ENCODE peak calls at places on chromosomes 2 and 18, in six cellular contexts. Z is neuronal stem cell, O is sigmoid colon, V is neural progenitor cell, K is IMR-90, P is A549. Q is an unnamed sample.

GRCh38 chr2:216370961-216371633 is 1.2 kb downstream of the MARCHF4 start:
- DNase-seq in P (no peak), K (no peak), O (no peak), Z (no peak), V (peak; percentile 70), Q (no peak)

GRCh38 chr2:235931676-235932075 is 236.5 kb downstream of the GBX2 start:
- DNase-seq in K (no peak), P (no peak), O (no peak), Z (no peak), V (no peak), Q (no peak)

GRCh38 chr2:201984800-201985525 is 48.7 kb upstream of the FZD7 start:
- DNase-seq in O (peak; percentile 68), P (no peak), Z (no peak), V (no peak), K (no peak), Q (no peak)

GRCh38 chr2:58798787-58799186 is 557.7 kb upstream of the FANCL start:
- DNase-seq in K (no peak), V (no peak), P (no peak), O (no peak), Z (no peak), Q (no peak)

GRCh38 chr2:186695081-186695756 is 1.4 kb downstream of the FAM171B start:
- DNase-seq in V (no peak), K (peak; percentile 76), P (no peak), Z (no peak), O (no peak), Q (no peak)

GRCh38 chr2:33108483-33109443 is 162.0 kb downstream of the LTBP1 start:
- DNase-seq in V (peak; percentile 10), P (peak; percentile 38), Z (no peak), K (peak; percentile 90), O (no peak), Q (no peak)

GRCh38 chr2:180573951-180574350 is 406.5 kb upstream of the UBE2E3 start:
- DNase-seq in Z (no peak), K (peak; percentile 37), P (peak; percentile 30), O (no peak), V (no peak), Q (no peak)

GRCh38 chr2:106129592-106129991 is 64.5 kb downstream of the UXS1 start:
- DNase-seq in O (no peak), K (no peak), P (no peak), Z (no peak), V (no peak), Q (no peak)

GRCh38 chr2:18856766-18857165 is 267.4 kb upstream of the NT5C1B start:
- DNase-seq in P (no peak), V (no peak), K (no peak), O (no peak), Z (no peak), Q (no peak)

GRCh38 chr2:126902859-126903258 is 4.2 kb downstream of the TEX51 start:
- DNase-seq in V (no peak), Z (no peak), O (no peak), K (no peak), P (no peak), Q (no peak)

GRCh38 chr2:138421971-138422335 is 79.6 kb upstream of the SPOPL start:
- DNase-seq in P (peak; percentile 14), Z (no peak), O (no peak), V (no peak), K (peak; percentile 76), Q (no peak)

GRCh38 chr18:46588971-46589660 is 67.9 kb downstream of the LOXHD1 start:
- DNase-seq in O (no peak), P (no peak), V (no peak), Z (no peak), K (no peak), Q (no peak)

GRCh38 chr2:156784034-156784433 is 347.9 kb downstream of the GPD2 start:
- DNase-seq in P (no peak), V (no peak), K (no peak), O (no peak), Z (no peak), Q (no peak)

GRCh38 chr18:23689616-23690504 is 607 bp downstream of the LAMA3 start:
- DNase-seq in P (peak; percentile 42), V (peak; percentile 25), O (no peak), Z (peak; percentile 14), K (no peak), Q (no peak)

GRCh38 chr2:172084734-172085459 is 410 bp upstream of the DLX1 start:
- DNase-seq in P (peak; percentile 93), K (peak; percentile 96), Z (peak; percentile 88), O (peak; percentile 86), V (peak; percentile 97), Q (peak; percentile 38)

GRCh38 chr18:48222118-48222517 is 187.1 kb downstream of the ZBTB7C start:
- DNase-seq in V (no peak), O (no peak), Z (no peak), K (no peak), P (peak; percentile 19), Q (peak; percentile 6)

GRCh38 chr2:218262631-218263586 is 2.1 kb downstream of the GPBAR1 start:
- DNase-seq in Z (no peak), P (no peak), K (no peak), V (no peak), O (peak; percentile 69), Q (no peak)

GRCh38 chr2:207121784-207122183 is 44.0 kb downstream of the KLF7 start:
- DNase-seq in Z (no peak), P (no peak), O (no peak), K (peak; percentile 85), V (no peak), Q (no peak)

GRCh38 chr2:188414869-188415753 is 123.4 kb downstream of the GULP1 start:
- DNase-seq in Z (no peak), V (no peak), K (peak; percentile 27), P (peak; percentile 16), O (no peak), Q (no peak)

GRCh38 chr18:58529714-58530354 is 99.1 kb downstream of the ALPK2 start:
- DNase-seq in Z (peak; percentile 56), K (peak; percentile 68), O (no peak), V (peak; percentile 82), P (peak; percentile 61), Q (peak; percentile 43)

GRCh38 chr18:12334280-12335262 is 26.5 kb downstream of the TUBB6 start:
- DNase-seq in V (peak; percentile 70), Z (no peak), K (no peak), P (no peak), O (peak; percentile 80), Q (no peak)

GRCh38 chr2:18719978-18720775 is 130.8 kb upstream of the NT5C1B start:
- DNase-seq in K (peak; percentile 58), V (no peak), P (peak; percentile 29), O (no peak), Z (no peak), Q (no peak)

GRCh38 chr18:80200171-80200931 is 47.0 kb downstream of the PARD6G start:
- DNase-seq in O (peak; percentile 52), V (peak; percentile 59), P (peak; percentile 29), K (peak; percentile 17), Z (no peak), Q (no peak)

GRCh38 chr2:175929850-175930249 is 72.2 kb downstream of the LNPK start:
- DNase-seq in O (no peak), P (no peak), Z (no peak), V (no peak), K (peak; percentile 10), Q (no peak)

GRCh38 chr2:66021296-66021695 is 413.6 kb upstream of the MEIS1 start:
- DNase-seq in K (no peak), Z (no peak), O (no peak), V (no peak), P (no peak), Q (no peak)

GRCh38 chr2:28681216-28681981 is 70.2 kb upstream of the PPP1CB start:
- DNase-seq in Z (no peak), K (peak; percentile 81), P (no peak), O (no peak), V (no peak), Q (peak; percentile 54)

GRCh38 chr18:9695605-9696004 is 12.5 kb upstream of the RAB31 start:
- DNase-seq in P (no peak), O (peak; percentile 29), K (no peak), Z (no peak), V (no peak), Q (no peak)

GRCh38 chr18:23053756-23054457 is 81.4 kb upstream of the CABLES1 start:
- DNase-seq in K (peak; percentile 72), V (peak; percentile 78), Z (peak; percentile 40), O (no peak), P (peak; percentile 31), Q (no peak)

GRCh38 chr18:25349131-25349925 is 2.6 kb downstream of the ZNF521 start:
- DNase-seq in P (no peak), Z (peak; percentile 63), O (peak; percentile 70), K (peak; percentile 69), V (peak; percentile 72), Q (no peak)

GRCh38 chr18:9661564-9661963 is 46.5 kb upstream of the RAB31 start:
- DNase-seq in P (peak; percentile 50), V (no peak), K (peak; percentile 40), Z (no peak), O (no peak), Q (no peak)

GRCh38 chr2:113700186-113700841 is 56.1 kb downstream of the SLC35F5 start:
- DNase-seq in V (no peak), K (peak; percentile 15), Z (no peak), P (peak; percentile 46), O (no peak), Q (peak; percentile 11)

DNA sequence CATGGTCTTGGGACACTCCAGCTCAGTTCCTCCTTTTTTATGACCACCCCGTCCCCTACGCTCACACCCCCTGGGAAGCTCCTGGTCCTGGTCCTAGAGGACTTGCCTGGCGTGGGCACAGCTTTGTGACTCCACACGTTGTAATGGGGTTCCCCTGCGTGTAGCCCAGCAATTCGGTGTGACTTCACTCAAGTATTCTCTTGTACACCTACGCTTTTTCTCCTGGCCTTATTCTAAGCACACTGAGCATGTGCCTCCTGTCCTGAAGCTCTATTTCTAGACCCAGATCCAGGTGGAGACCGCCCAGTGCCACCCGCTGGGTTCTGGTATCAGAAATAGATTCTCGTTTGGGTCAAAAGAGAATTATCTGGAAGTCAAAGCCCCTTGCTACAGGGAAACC is 36.0 kb upstream of the B3GNT7 start:
- DNase-seq in P (no peak), O (peak; percentile 48), V (no peak), K (no peak), Z (no peak), Q (no peak)
- H3K27ac ChIP-seq in P (no peak overlapping the region), O (no peak overlapping the region), V (no peak overlapping the region), K (no peak overlapping the region), Z (no peak overlapping the region), Q (no peak overlapping the region)

GRCh38 chr2:7029291-7030059 is 112.3 kb downstream of the RNF144A start:
- DNase-seq in O (peak; percentile 59), Z (no peak), P (no peak), V (no peak), K (no peak), Q (no peak)
- H3K4me1 ChIP-seq in O (peaks cover 27% of the 10 kb centered on the region), Z (peaks cover 7% of the 10 kb centered on the region), P (peaks cover 4% of the 10 kb centered on the region), V (peaks cover 3% of the 10 kb centered on the region), K (no peaks in the 10 kb centered on the region), Q (no peaks in the 10 kb centered on the region)

GRCh38 chr2:224722777-224723176 is 6.6 kb upstream of the CCDC195 start:
- DNase-seq in P (no peak), K (no peak), V (no peak), O (no peak), Z (no peak), Q (no peak)
- H3K27ac ChIP-seq in P (no peak overlapping the region), K (no peak overlapping the region), V (no peak overlapping the region), O (no peak overlapping the region), Z (no peak overlapping the region), Q (no peak overlapping the region)

GRCh38 chr2:108407864-108408729 is 30.3 kb downstream of the SULT1C4 start:
- DNase-seq in Z (no peak), O (no peak), V (no peak), K (peak; percentile 37), P (no peak), Q (no peak)
- H3K4me1 ChIP-seq in Z (no peaks in the 10 kb centered on the region), O (no peaks in the 10 kb centered on the region), V (no peaks in the 10 kb centered on the region), K (peaks cover 11% of the 10 kb centered on the region), P (peaks cover 17% of the 10 kb centered on the region), Q (no peaks in the 10 kb centered on the region)

Q was measured in effector memory CD4-positive, alpha-beta T cell.